ENCODE peak calls at places on chromosomes 16 and 17, in six cellular contexts. L, D, Q, F, X and G are unnamed samples.

GRCh38 chr16:70294385-70295029 is 4.5 kb upstream of the DDX19B start:
- DNase-seq in Q (no peak), F (no peak), D (no peak), L (no peak), X (peak), G (no peak)

GRCh38 chr16:49937886-49938285 is 82.0 kb upstream of the ZNF423 start:
- DNase-seq in X (no peak), L (no peak), F (no peak), Q (no peak), D (no peak), G (no peak)

GRCh38 chr17:77734371-77735050 is 224.0 kb upstream of the TNRC6C start:
- DNase-seq in X (peak), L (peak), F (no peak), D (peak), Q (peak), G (no peak)

GRCh38 chr17:65154770-65155589 is 17.8 kb downstream of the RGS9 start:
- DNase-seq in F (no peak), L (no peak), X (no peak), D (no peak), Q (peak), G (peak)

GRCh38 chr17:77445908-77446535 is 305.3 kb downstream of the SEC14L1 start:
- DNase-seq in D (no peak), X (no peak), L (peak), F (peak), Q (no peak), G (no peak)

GRCh38 chr17:77382966-77383612 is 242.3 kb downstream of the SEC14L1 start:
- DNase-seq in L (no peak), X (no peak), D (no peak), Q (peak), F (no peak), G (no peak)

GRCh38 chr16:31696968-31697743 is 169.5 kb downstream of the AHSP start:
- DNase-seq in L (no peak), D (no peak), F (no peak), X (no peak), Q (peak), G (no peak)

GRCh38 chr16:81707411-81708321 is 71.4 kb upstream of the PLCG2 start:
- DNase-seq in L (no peak), Q (peak), X (no peak), D (no peak), F (no peak), G (no peak)

GRCh38 chr17:44599298-44600175 is 42.3 kb downstream of the FZD2 start:
- DNase-seq in F (no peak), X (no peak), D (no peak), Q (peak), L (no peak), G (no peak)

GRCh38 chr16:66248096-66248495 is 118.4 kb upstream of the CDH5 start:
- DNase-seq in F (no peak), D (no peak), Q (no peak), L (no peak), X (peak), G (no peak)

GRCh38 chr16:11152677-11153321 is 103.2 kb downstream of the SOCS1 start:
- DNase-seq in X (no peak), L (no peak), F (no peak), D (no peak), Q (no peak), G (no peak)

GRCh38 chr17:3964203-3965122 is at the start of gene ATP2A3:
- DNase-seq in X (no peak), D (no peak), L (peak), F (peak), Q (no peak), G (peak)

GRCh38 chr17:64331366-64331765 is 59.3 kb downstream of the PECAM1 start:
- DNase-seq in L (no peak), F (no peak), Q (no peak), X (no peak), D (no peak), G (no peak)

GRCh38 chr17:32909787-32910369 is 18.1 kb upstream of the TMEM98 start:
- DNase-seq in X (no peak), D (peak), Q (peak), F (peak), L (peak), G (peak)

GRCh38 chr16:85615014-85615851 is 2.1 kb downstream of the GSE1 start:
- DNase-seq in F (peak), Q (no peak), D (peak), L (peak), X (peak), G (no peak)

GRCh38 chr16:71348262-71349085 is 10.0 kb upstream of the CALB2 start:
- DNase-seq in D (no peak), Q (no peak), F (no peak), X (peak), L (peak), G (no peak)

GRCh38 chr17:28370035-28370743 is at the start of gene VTN:
- DNase-seq in D (no peak), Q (no peak), F (no peak), L (no peak), X (no peak), G (no peak)

GRCh38 chr16:64470916-64471315 is 650.9 kb downstream of the CDH11 start:
- DNase-seq in Q (no peak), D (no peak), L (no peak), F (no peak), X (no peak), G (no peak)

GRCh38 chr16:64475627-64476351 is 646.1 kb downstream of the CDH11 start:
- DNase-seq in F (no peak), Q (peak), D (no peak), X (no peak), L (no peak), G (no peak)

GRCh38 chr16:64469351-64469750 is 652.5 kb downstream of the CDH11 start:
- DNase-seq in F (no peak), X (no peak), D (no peak), L (no peak), Q (no peak), G (no peak)

GRCh38 chr16:64468515-64469090 is 653.3 kb downstream of the CDH11 start:
- DNase-seq in L (no peak), F (no peak), Q (no peak), D (no peak), X (no peak), G (no peak)

GRCh38 chr16:64469906-64470702 is 651.8 kb downstream of the CDH11 start:
- DNase-seq in D (no peak), Q (no peak), L (no peak), F (no peak), X (no peak), G (no peak)
- TF ChIP-seq CTCF in D (no peak), Q (peak), L (no peak), F (no peak), X (no peak), G (no peak)

DNA sequence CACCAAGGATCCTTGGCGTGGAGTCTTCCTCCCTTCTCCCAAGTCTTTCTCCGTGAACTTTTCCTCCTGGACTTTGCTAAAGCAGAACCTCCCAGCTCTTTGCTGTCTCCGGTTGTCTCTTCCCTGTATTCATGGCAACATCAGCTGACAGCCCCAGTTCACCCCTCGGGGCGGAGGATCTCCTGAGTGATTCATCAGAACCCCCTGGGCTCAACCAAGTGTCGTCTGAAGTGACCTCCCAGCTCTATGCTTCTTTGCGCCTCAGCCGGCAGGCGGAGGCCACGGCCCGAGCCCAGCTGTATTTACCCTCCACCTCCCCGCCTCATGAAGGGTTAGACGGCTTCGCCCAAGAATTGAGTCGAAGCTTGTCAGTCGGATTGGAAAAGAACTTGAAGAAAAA is 943 bp downstream of the CNTROB start:
- DNase-seq in Q (peak), F (no peak), L (no peak), X (no peak), D (no peak), G (peak)
- TF ChIP-seq CTCF in Q (peak), F (no peak), L (no peak), X (no peak), D (peak), G (no peak)

GRCh38 chr17:2936771-2937321 is 126.6 kb downstream of the OR1D5 start:
- DNase-seq in X (no peak), D (no peak), L (no peak), Q (peak), F (no peak), G (no peak)
- TF ChIP-seq CTCF in X (no peak), D (no peak), L (no peak), Q (no peak), F (no peak), G (no peak)

GRCh38 chr17:58527306-58527705 is 12.9 kb upstream of the MTMR4 start:
- DNase-seq in L (no peak), F (no peak), X (no peak), Q (no peak), D (no peak), G (no peak)
- TF ChIP-seq CTCF in L (no peak), F (no peak), X (no peak), Q (peak), D (peak), G (no peak)

GRCh38 chr17:62807812-62808575 is at the start of gene MARCHF10:
- DNase-seq in F (no peak), D (no peak), Q (no peak), X (peak), L (no peak), G (peak)
- TF ChIP-seq CTCF in F (no peak), D (no peak), Q (no peak), X (no peak), L (no peak), G (no peak)